ENCODE peak calls at places on chromosomes 11 and 22, in six cellular contexts. T, X, W, U, Y and C are unnamed samples.

GRCh38 chr11:61961570-61962212 is 5.7 kb downstream of the FTH1 start:
- DNase-seq in T (no peak), X (peak), W (peak), U (no peak), Y (no peak), C (peak)

GRCh38 chr22:24706050-24706449 is 68.5 kb downstream of the PIWIL3 start:
- DNase-seq in T (peak), X (no peak), W (no peak), U (no peak), Y (no peak), C (no peak)

GRCh38 chr22:39518124-39518786 is 2.1 kb upstream of the ATF4 start:
- DNase-seq in T (no peak), X (no peak), W (no peak), U (no peak), Y (no peak), C (no peak)

GRCh38 chr11:119863811-119864601 is 135.0 kb upstream of the NECTIN1 start:
- DNase-seq in T (peak), X (no peak), W (no peak), U (no peak), Y (no peak), C (no peak)

GRCh38 chr11:16191212-16191851 is 165.0 kb downstream of the SOX6 start:
- DNase-seq in T (no peak), X (no peak), W (no peak), U (no peak), Y (no peak), C (no peak)

GRCh38 chr11:20754957-20755356 is 85.6 kb downstream of the NELL1 start:
- DNase-seq in T (no peak), X (no peak), W (no peak), U (no peak), Y (no peak), C (no peak)

GRCh38 chr11:882593-882992 is 28.0 kb downstream of the CHID1 start:
- DNase-seq in T (no peak), X (no peak), W (no peak), U (no peak), Y (no peak), C (no peak)

GRCh38 chr11:97345031-97345430 is 955.2 kb downstream of the JRKL start:
- DNase-seq in T (no peak), X (no peak), W (no peak), U (no peak), Y (no peak), C (no peak)

GRCh38 chr11:101715281-101715680 is 131.5 kb upstream of the TRPC6 start:
- DNase-seq in T (no peak), X (no peak), W (peak), U (no peak), Y (no peak), C (no peak)

GRCh38 chr11:8963569-8964323 is 496 bp downstream of the TMEM9B start:
- DNase-seq in T (peak), X (peak), W (no peak), U (peak), Y (peak), C (peak)

GRCh38 chr22:30247974-30248373 is 1.4 kb upstream of the LIF start:
- DNase-seq in T (no peak), X (no peak), W (no peak), U (no peak), Y (no peak), C (no peak)

GRCh38 chr11:32892355-32893090 is at the start of gene QSER1:
- DNase-seq in T (peak), X (peak), W (peak), U (peak), Y (peak), C (peak)

GRCh38 chr22:24155597-24156145 is 25.6 kb upstream of the SUSD2 start:
- DNase-seq in T (peak), X (peak), W (peak), U (peak), Y (peak), C (peak)

GRCh38 chr22:16915711-16916110 is 90.5 kb upstream of the XKR3 start:
- DNase-seq in T (no peak), X (no peak), W (no peak), U (no peak), Y (no peak), C (no peak)

GRCh38 chr11:97290444-97291041 is 900.7 kb downstream of the JRKL start:
- DNase-seq in T (no peak), X (no peak), W (no peak), U (no peak), Y (peak), C (no peak)

GRCh38 chr11:30697032-30697431 is 110.9 kb upstream of the MPPED2 start:
- DNase-seq in T (no peak), X (no peak), W (no peak), U (no peak), Y (no peak), C (no peak)

GRCh38 chr22:27873476-27873875 is 45.6 kb downstream of the PITPNB start:
- DNase-seq in T (no peak), X (peak), W (no peak), U (no peak), Y (no peak), C (no peak)

GRCh38 chr22:46528121-46528610 is 9.3 kb downstream of the CELSR1 start:
- DNase-seq in T (no peak), X (no peak), W (peak), U (no peak), Y (no peak), C (no peak)

GRCh38 chr11:27358306-27358705 is 4.7 kb downstream of the CCDC34 start:
- DNase-seq in T (no peak), X (no peak), W (peak), U (no peak), Y (no peak), C (no peak)

GRCh38 chr11:117735350-117735977 is 61.6 kb downstream of the DSCAML1 start:
- DNase-seq in T (no peak), X (no peak), W (no peak), U (no peak), Y (no peak), C (no peak)

GRCh38 chr11:117733311-117733710 is 63.7 kb downstream of the DSCAML1 start:
- DNase-seq in T (no peak), X (no peak), W (no peak), U (no peak), Y (no peak), C (no peak)

GRCh38 chr11:117731689-117732290 is 65.2 kb downstream of the DSCAML1 start:
- DNase-seq in T (no peak), X (no peak), W (no peak), U (no peak), Y (no peak), C (no peak)

GRCh38 chr11:117734596-117734995 is 62.4 kb downstream of the DSCAML1 start:
- DNase-seq in T (no peak), X (no peak), W (no peak), U (no peak), Y (no peak), C (no peak)

GRCh38 chr11:117730256-117730800 is 66.7 kb downstream of the DSCAML1 start:
- DNase-seq in T (no peak), X (no peak), W (no peak), U (no peak), Y (no peak), C (no peak)
- TF ChIP-seq CTCF in T (no peak), X (no peak), W (no peak), U (no peak), Y (peak), C (no peak)

GRCh38 chr11:65423516-65424199 is 1.1 kb downstream of the NEAT1 start:
- DNase-seq in T (no peak), X (no peak), W (no peak), U (peak), Y (no peak), C (peak)

GRCh38 chr11:65424200-65425104 is 1.9 kb downstream of the NEAT1 start:
- DNase-seq in T (no peak), X (no peak), W (peak), U (peak), Y (no peak), C (peak)

GRCh38 chr11:65422104-65422632 is 430 bp upstream of the NEAT1 start:
- DNase-seq in T (peak), X (peak), W (peak), U (peak), Y (peak), C (peak)

GRCh38 chr11:65421204-65422103 is 1.1 kb upstream of the NEAT1 start:
- DNase-seq in T (no peak), X (peak), W (peak), U (peak), Y (peak), C (peak)

DNA sequence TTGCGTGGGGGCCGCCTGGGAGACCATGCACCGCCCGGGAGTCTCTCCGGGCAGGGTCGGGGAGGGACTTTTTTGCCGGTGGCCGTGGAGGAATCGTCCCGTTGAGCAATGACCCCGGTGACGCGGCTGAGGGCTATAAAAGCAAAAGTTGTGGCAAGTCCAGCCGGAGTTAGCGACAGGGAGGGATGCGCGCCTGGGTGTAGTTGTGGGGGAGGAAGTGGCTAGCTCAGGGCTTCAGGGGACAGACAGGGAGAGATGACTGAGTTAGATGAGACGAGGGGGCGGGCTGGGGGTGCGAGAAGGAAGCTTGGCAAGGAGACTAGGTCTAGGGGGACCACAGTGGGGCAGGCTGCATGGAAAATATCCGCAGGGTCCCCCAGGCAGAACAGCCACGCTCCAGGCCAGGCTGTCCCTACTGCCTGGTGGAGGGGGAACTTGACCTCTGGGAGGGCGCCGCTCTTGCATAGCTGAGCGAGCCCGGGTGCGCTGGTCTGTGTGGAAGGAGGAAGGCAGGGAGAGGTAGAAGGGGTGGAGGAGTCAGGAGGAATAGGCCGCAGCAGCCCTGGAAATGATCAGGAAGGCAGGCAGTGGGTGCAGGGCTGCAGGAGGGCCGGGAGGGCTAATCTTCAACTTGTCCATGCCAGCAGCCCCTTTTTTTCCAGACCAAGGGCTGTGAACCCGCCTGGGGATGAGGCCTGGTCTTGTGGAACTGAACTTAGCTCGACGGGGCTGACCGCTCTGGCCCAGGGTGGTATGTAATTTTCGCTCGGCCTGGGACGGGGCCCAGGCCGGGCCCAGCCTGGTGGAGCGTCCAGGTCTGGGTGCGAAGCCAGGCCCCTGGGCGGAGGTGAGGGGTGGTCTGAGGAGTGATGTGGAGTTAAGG is at the start of gene NEAT1:
- DNase-seq in T (peak), X (peak), W (peak), U (peak), Y (peak), C (peak)
- TF ChIP-seq CTCF in T (no peak), X (peak), W (no peak), U (no peak), Y (no peak), C (no peak)

DNA sequence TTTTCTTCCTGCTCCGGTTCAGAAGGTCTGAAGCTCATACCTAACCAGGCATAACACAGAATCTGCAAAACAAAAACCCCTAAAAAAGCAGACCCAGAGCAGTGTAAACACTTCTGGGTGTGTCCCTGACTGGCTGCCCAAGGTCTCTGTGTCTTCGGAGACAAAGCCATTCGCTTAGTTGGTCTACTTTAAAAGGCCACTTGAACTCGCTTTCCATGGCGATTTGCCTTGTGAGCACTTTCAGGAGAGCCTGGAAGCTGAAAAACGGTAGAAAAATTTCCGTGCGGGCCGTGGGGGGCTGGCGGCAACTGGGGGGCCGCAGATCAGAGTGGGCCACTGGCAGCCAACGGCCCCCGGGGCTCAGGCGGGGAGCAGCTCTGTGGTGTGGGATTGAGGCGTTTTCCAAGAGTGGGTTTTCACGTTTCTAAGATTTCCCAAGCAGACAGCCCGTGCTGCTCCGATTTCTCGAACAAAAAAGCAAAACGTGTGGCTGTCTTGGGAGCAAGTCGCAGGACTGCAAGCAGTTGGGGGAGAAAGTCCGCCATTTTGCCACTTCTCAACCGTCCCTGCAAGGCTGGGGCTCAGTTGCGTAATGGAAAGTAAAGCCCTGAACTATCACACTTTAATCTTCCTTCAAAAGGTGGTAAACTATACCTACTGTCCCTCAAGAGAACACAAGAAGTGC is 661 bp upstream of the MALAT1 start:
- DNase-seq in T (peak), X (peak), W (peak), U (peak), Y (peak), C (no peak)
- TF ChIP-seq CTCF in T (no peak), X (no peak), W (no peak), U (no peak), Y (no peak), C (no peak)

GRCh38 chr11:33895752-33896137 is 3.9 kb upstream of the LMO2 start:
- DNase-seq in T (no peak), X (no peak), W (no peak), U (no peak), Y (no peak), C (no peak)

GRCh38 chr11:33899383-33900037 is 7.6 kb upstream of the LMO2 start:
- DNase-seq in T (no peak), X (peak), W (peak), U (no peak), Y (peak), C (peak)

GRCh38 chr11:33898957-33899356 is 7.1 kb upstream of the LMO2 start:
- DNase-seq in T (no peak), X (no peak), W (no peak), U (no peak), Y (no peak), C (no peak)

GRCh38 chr11:33900159-33900855 is 8.4 kb upstream of the LMO2 start:
- DNase-seq in T (no peak), X (no peak), W (no peak), U (no peak), Y (no peak), C (no peak)

GRCh38 chr11:33897761-33898403 is 6.0 kb upstream of the LMO2 start:
- DNase-seq in T (no peak), X (no peak), W (no peak), U (no peak), Y (no peak), C (no peak)
- TF ChIP-seq CTCF in T (no peak), X (no peak), W (no peak), U (no peak), Y (no peak), C (no peak)

GRCh38 chr11:17477361-17477760 is 716 bp upstream of the ABCC8 start:
- DNase-seq in T (no peak), X (no peak), W (no peak), U (no peak), Y (no peak), C (no peak)

GRCh38 chr11:17478064-17478463 is 1.4 kb upstream of the ABCC8 start:
- DNase-seq in T (no peak), X (no peak), W (no peak), U (no peak), Y (peak), C (no peak)

GRCh38 chr11:17475666-17476316 is 854 bp downstream of the ABCC8 start:
- DNase-seq in T (peak), X (no peak), W (no peak), U (no peak), Y (peak), C (no peak)

GRCh38 chr11:17477084-17477333 is 364 bp upstream of the ABCC8 start:
- DNase-seq in T (no peak), X (no peak), W (no peak), U (no peak), Y (no peak), C (no peak)

GRCh38 chr11:17476317-17477083 is at the start of gene ABCC8:
- DNase-seq in T (peak), X (no peak), W (no peak), U (no peak), Y (peak), C (no peak)
- TF ChIP-seq CTCF in T (no peak), X (no peak), W (no peak), U (no peak), Y (no peak), C (no peak)